ENCODE peak calls at places on chromosomes 11 and 22, in five cellular contexts. J, Z, F, H and V are unnamed samples.
A peak's percentile ranks its signal among the peaks of the same experiment; 100 is the strongest.

GRCh38 chr11:15985127-15985862 is 371.1 kb downstream of the SOX6 start:
- DNase-seq in H (no peak), F (no peak), Z (no peak), J (no peak), V (no peak)

GRCh38 chr11:44464741-44465140 is 100.7 kb upstream of the CD82 start:
- DNase-seq in J (peak; percentile 53), H (no peak), F (no peak), Z (no peak), V (peak; percentile 2)

GRCh38 chr22:42439021-42439420 is 6.8 kb upstream of the NFAM1 start:
- DNase-seq in J (no peak), F (no peak), Z (no peak), H (no peak), V (no peak)

GRCh38 chr22:47035443-47035881 is 273.0 kb downstream of the TBC1D22A start:
- DNase-seq in Z (no peak), J (no peak), F (no peak), H (no peak), V (no peak)

GRCh38 chr11:118705796-118706545 is 26.5 kb upstream of the TREH start:
- DNase-seq in Z (no peak), H (no peak), J (no peak), F (no peak), V (no peak)

GRCh38 chr22:46462726-46463371 is 74.6 kb downstream of the CELSR1 start:
- DNase-seq in F (no peak), H (no peak), Z (no peak), J (peak; percentile 90), V (peak; percentile 37)

GRCh38 chr11:29310016-29310415 is 706.8 kb downstream of the KCNA4 start:
- DNase-seq in Z (no peak), J (no peak), H (no peak), F (no peak), V (no peak)

GRCh38 chr11:36079911-36080310 is 136.0 kb downstream of the LDLRAD3 start:
- DNase-seq in H (no peak), F (no peak), Z (no peak), J (no peak), V (no peak)

GRCh38 chr11:131392528-131393255 is 22.3 kb downstream of the NTM start:
- DNase-seq in F (no peak), H (no peak), Z (no peak), J (no peak), V (no peak)

DNA sequence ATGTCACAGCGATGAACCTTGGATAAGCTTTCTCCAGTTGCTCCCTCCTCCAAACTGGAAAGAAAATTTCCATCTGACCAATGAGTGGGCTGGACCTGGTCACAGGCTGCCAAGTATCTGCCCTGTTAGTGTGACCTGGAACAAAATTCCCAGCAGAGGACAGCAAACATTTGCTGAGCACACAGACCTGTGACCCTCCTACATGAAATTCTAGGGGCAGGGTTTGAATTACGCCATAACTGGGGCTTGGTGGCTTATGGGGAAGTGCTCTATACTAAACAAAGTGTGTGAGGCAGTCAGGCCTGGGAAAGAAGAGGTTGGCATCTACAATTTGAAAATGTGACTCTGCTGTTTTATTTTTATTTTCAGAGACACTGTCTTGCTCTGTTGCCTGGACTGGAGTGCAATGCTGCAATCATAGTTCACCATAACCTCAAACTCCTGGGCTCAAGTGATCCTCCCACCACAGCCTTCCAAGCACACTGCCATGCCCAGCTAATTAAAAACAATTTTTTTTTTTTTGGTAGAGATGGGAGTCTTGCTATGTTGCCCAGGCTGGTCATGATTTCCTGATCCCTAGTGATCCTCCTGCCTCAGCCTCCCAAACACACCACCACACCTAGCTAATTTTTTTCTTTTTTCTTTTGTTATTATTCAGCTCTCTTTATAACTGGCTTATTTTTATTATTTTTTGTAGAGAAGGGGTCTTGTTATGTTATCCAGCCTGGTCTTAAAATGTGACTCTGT is 13.6 kb upstream of the XBP1 start:
- DNase-seq in F (no peak), Z (no peak), J (no peak), H (peak; percentile 88), V (no peak)
- TF ChIP-seq POLR2A in F (no peak), Z (no peak), J (no peak), H (no peak), V (no peak)

GRCh38 chr11:41536001-41536568 is 76.6 kb upstream of the LRRC4C start:
- DNase-seq in H (no peak), F (no peak), Z (no peak), J (no peak), V (no peak)

GRCh38 chr11:41534861-41535260 is 75.4 kb upstream of the LRRC4C start:
- DNase-seq in H (no peak), J (no peak), F (no peak), Z (no peak), V (no peak)

GRCh38 chr11:41532413-41532812 is 73.0 kb upstream of the LRRC4C start:
- DNase-seq in J (no peak), Z (no peak), F (no peak), H (no peak), V (no peak)

GRCh38 chr11:41533761-41534160 is 74.3 kb upstream of the LRRC4C start:
- DNase-seq in H (no peak), Z (no peak), J (no peak), F (no peak), V (no peak)
- TF ChIP-seq POLR2A in H (no peak), Z (no peak), J (no peak), F (no peak), V (no peak)

GRCh38 chr11:134224710-134225662 is 515 bp downstream of the VPS26B start:
- DNase-seq in F (peak; percentile 75), J (no peak), Z (peak; percentile 81), H (peak; percentile 54), V (peak; percentile 85)

GRCh38 chr11:134226806-134227325 is 2.4 kb downstream of the VPS26B start:
- DNase-seq in F (no peak), J (no peak), Z (no peak), H (no peak), V (no peak)

GRCh38 chr11:134228625-134229024 is 4.2 kb downstream of the VPS26B start:
- DNase-seq in Z (no peak), F (no peak), J (no peak), H (no peak), V (no peak)

GRCh38 chr11:134223066-134223465 is 701 bp downstream of the NCAPD3 start:
- DNase-seq in F (no peak), Z (no peak), J (no peak), H (no peak), V (peak; percentile 62)

DNA sequence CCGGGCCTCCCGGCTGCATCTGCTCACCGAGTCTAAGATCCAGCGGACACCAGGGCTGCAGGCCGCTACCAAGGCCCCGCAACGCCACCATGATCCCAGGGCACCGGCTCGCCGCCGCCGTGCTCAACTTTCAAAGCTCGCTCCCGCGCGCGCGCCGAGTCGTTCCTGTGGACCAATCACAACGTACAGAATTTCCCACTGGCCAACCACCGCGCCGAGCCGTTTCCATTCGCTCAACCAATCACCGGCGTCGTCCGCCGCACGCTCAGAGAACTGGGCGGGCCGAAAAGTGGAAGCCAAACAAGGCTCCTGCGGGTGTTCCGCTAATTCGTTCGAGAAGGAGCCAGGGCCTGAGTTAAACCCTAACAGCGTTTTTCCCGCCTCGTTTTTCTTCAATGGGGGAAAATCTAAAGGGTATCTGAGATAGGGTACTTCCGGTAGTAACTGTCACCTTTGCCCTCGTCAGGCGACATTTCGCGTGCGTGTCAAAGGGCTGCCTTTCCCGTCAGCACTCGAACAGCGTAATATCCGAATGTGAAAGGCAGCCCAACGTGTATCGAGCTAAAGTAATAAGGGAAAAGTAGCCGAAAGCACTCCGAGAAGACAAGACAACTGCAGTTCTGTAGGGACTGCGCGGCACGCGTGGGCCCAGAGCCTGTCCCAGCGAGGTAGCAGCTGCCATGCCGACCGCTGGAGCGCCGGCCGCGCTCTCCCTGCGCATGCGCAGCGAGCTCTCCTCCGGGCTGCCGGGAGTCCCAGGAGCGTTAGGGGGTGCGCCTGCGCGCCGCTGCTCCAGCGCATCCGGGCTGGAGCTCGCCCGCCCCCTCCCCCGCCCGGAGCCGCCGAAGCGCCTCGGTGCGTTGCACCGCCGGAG is at the start of the genes NCAPD3 and VPS26B:
- DNase-seq in H (peak; percentile 97), F (peak; percentile 97), Z (peak; percentile 97), J (peak; percentile 88), V (peak; percentile 97)
- TF ChIP-seq POLR2A in H (peak; percentile 96), F (peak; percentile 95), Z (peak; percentile 86), J (peak; percentile 93), V (peak; percentile 99)

GRCh38 chr11:17629113-17629512 is 82.1 kb downstream of the OTOG start:
- DNase-seq in Z (peak; percentile 0), F (no peak), J (no peak), H (no peak), V (no peak)
- TF ChIP-seq POLR2A in Z (no peak), F (no peak), J (no peak), H (no peak), V (no peak)

GRCh38 chr11:16984229-16984628 is 30.0 kb downstream of the PLEKHA7 start:
- DNase-seq in Z (no peak), F (no peak), H (no peak), J (no peak), V (no peak)

GRCh38 chr11:16985297-16985696 is 28.9 kb downstream of the PLEKHA7 start:
- DNase-seq in Z (no peak), F (no peak), H (peak; percentile 65), J (no peak), V (no peak)

GRCh38 chr11:16986434-16987204 is 27.6 kb downstream of the PLEKHA7 start:
- DNase-seq in J (no peak), F (no peak), Z (peak; percentile 78), H (peak; percentile 96), V (no peak)

GRCh38 chr11:16989554-16989953 is 24.7 kb downstream of the PLEKHA7 start:
- DNase-seq in Z (no peak), J (no peak), H (no peak), F (no peak), V (no peak)

DNA sequence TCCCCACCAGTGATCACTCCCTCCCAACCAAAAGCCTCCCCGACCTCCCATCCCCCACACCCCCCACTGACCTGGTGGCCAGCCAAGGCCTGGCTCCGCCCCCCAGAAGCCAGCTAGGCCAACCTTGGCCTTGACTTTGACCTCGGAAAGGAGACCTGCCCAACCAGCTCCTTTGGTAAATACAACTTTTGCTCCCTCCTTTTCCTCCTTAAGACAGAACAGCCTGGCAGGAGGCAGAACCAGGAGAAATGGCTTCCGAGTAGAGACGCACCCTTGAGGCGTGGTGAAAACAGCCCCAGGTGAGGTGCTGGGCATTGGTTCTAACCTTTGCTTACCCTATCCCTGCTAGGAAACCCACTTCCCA is 27.0 kb downstream of the PLEKHA7 start:
- DNase-seq in Z (peak; percentile 13), F (no peak), H (peak; percentile 83), J (no peak), V (no peak)
- TF ChIP-seq POLR2A in Z (no peak), F (no peak), H (no peak), J (no peak), V (no peak)

DNA sequence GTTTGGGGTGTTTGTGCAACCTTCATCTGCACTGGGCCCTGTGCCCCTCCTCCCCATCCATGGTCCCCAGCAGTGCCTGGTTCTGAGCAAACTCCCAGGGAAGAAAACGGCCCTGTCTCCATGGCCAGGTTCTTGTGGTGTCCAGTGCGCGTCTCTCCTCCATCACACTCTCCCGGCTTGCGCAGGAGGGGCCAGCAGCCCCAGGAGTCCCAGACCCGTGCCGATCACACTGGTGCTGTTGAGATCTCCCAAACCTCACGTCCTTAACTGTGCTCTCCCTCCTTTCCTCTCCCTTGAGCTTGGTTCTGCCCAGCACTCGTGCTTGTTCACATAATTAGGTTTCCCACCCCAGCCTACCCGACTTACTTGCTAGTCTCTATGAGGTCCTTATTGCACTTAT is 10.9 kb upstream of the GRK2 start:
- DNase-seq in H (no peak), J (no peak), Z (no peak), F (no peak), V (no peak)
- TF ChIP-seq POLR2A in H (no peak), J (no peak), Z (no peak), F (no peak), V (no peak)